ENCODE peak calls at places on chromosome 12, in seven cellular contexts. G, E, Q, V, X, J and L are unnamed samples.

GRCh38 chr12:96803969-96804368 is 103.1 kb upstream of the NEDD1 start:
- DNase-seq in X (no peak), Q (no peak), J (no peak), E (no peak), V (no peak), G (no peak), L (no peak)

GRCh38 chr12:20125259-20125919 is 242.9 kb upstream of the PDE3A start:
- DNase-seq in J (no peak), E (no peak), V (no peak), Q (no peak), X (peak), G (no peak), L (no peak)

GRCh38 chr12:131589966-131590365 is 120.9 kb upstream of the SFSWAP start:
- DNase-seq in Q (no peak), X (no peak), V (no peak), E (no peak), G (no peak), J (no peak), L (no peak)

GRCh38 chr12:11652351-11653040 is 3.0 kb downstream of the ETV6 start:
- DNase-seq in J (peak), X (peak), Q (peak), E (peak), G (no peak), V (no peak), L (no peak)

GRCh38 chr12:99386907-99387306 is 260.6 kb upstream of the GARIN6 start:
- DNase-seq in G (no peak), V (peak), E (no peak), X (peak), J (peak), Q (no peak), L (no peak)

GRCh38 chr12:64672925-64673409 is 62.7 kb downstream of the RASSF3 start:
- DNase-seq in X (peak), Q (no peak), J (peak), V (no peak), G (no peak), E (no peak), L (no peak)

GRCh38 chr12:124698211-124698997 is 131.0 kb upstream of the NCOR2 start:
- DNase-seq in E (no peak), J (no peak), G (no peak), V (no peak), X (peak), Q (no peak), L (no peak)

GRCh38 chr12:89732511-89732910 is 23.9 kb upstream of the ATP2B1 start:
- DNase-seq in V (no peak), X (no peak), J (no peak), G (no peak), E (no peak), Q (no peak), L (no peak)

GRCh38 chr12:50799908-50800307 is 36.0 kb downstream of the ATF1 start:
- DNase-seq in Q (no peak), G (no peak), V (no peak), J (no peak), E (no peak), X (peak), L (no peak)

GRCh38 chr12:124592050-124592449 is 24.6 kb upstream of the NCOR2 start:
- DNase-seq in E (no peak), X (peak), Q (no peak), G (no peak), V (no peak), J (peak), L (no peak)

GRCh38 chr12:12466157-12466556 is 96.5 kb downstream of the DUSP16 start:
- DNase-seq in E (no peak), Q (no peak), X (no peak), G (no peak), J (no peak), V (no peak), L (no peak)

GRCh38 chr12:122031342-122032216 is 9.9 kb downstream of the BCL7A start:
- DNase-seq in E (no peak), G (peak), J (peak), Q (peak), V (no peak), X (no peak), L (no peak)

GRCh38 chr12:100674009-100674888 is 100.8 kb downstream of the GAS2L3 start:
- DNase-seq in G (no peak), V (no peak), E (no peak), Q (no peak), J (no peak), X (no peak), L (no peak)

GRCh38 chr12:52125499-52125900 is 46.0 kb downstream of the SMIM41 start:
- DNase-seq in V (no peak), E (peak), G (no peak), Q (no peak), X (no peak), J (no peak), L (no peak)

GRCh38 chr12:54891717-54892478 is 37.6 kb downstream of the MUCL1 start:
- DNase-seq in E (no peak), V (no peak), Q (no peak), X (no peak), G (no peak), J (peak), L (no peak)

GRCh38 chr12:18261273-18261672 is at the start of gene PIK3C2G:
- DNase-seq in E (no peak), J (peak), V (no peak), Q (no peak), X (no peak), G (no peak), L (no peak)

GRCh38 chr12:70747445-70747844 is 110.2 kb upstream of the PTPRB start:
- DNase-seq in E (no peak), Q (no peak), X (no peak), J (no peak), V (no peak), G (no peak), L (no peak)

GRCh38 chr12:59070534-59070933 is 150.2 kb upstream of the LRIG3 start:
- DNase-seq in V (no peak), J (no peak), X (no peak), G (no peak), Q (no peak), E (no peak), L (no peak)

DNA sequence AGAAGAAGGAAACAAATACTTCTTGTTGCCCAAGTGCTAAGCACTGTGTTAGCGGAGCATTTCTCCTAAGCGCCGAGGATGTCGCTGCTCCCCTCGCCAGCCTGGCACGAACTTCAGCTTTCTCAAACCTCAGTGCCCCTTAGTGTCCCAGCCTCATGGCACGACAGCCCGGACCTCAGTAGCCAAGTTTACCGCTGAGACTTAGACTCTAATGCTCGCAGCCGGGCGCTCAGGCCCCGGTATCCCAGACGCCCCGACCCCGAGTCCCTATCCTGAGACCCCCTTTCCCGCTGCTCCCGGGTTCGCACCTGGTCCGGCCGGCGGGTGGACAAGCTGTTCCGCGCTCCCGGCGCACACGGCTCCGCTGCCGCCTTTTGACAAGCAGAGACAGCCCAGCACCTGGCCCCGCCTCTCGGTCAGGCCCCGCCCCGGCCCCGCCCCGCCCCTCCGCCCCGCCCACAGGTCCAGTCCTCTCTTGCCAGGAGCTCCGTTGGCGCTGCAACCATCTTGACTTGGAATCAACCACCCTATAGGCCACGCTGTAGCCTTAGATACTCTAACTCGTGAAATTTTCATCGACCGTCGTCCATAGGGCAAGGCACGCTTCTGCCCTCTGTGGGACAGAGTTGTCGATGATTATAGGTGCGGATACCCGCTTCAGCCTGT is at the start of gene VDR:
- DNase-seq in E (peak), V (peak), X (peak), J (peak), G (peak), Q (peak), L (no peak)
- TF ChIP-seq CTCF in E (no peak), V (peak), X (peak), J (peak), G (no peak), Q (no peak), L (peak)

GRCh38 chr12:75366629-75367028 is 24.3 kb upstream of the GLIPR1L2 start:
- DNase-seq in Q (no peak), E (no peak), G (no peak), X (peak), V (no peak), J (no peak), L (no peak)
- TF ChIP-seq CTCF in Q (no peak), E (no peak), G (no peak), X (no peak), V (no peak), J (no peak), L (no peak)

DNA sequence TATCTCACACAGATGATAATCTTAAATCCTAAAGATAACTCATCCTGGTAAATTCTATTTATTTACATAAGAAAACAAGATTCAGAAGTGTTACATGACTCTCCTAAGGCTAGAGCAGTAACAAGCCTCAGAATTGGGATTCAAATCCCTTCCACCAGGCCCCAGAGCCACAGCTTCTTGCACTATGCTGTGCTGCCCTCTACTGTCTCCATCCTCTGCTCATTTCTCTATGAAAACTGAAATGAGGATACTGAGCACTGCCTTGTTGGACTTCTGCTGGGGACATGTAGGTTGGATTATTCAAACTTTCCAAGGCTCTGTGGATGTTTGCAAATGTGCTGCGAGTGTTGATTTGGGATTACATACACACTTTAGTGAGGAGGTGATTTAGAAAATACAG is 23.5 kb upstream of the C12orf50 start:
- DNase-seq in V (peak), G (no peak), X (peak), J (peak), Q (no peak), E (no peak), L (no peak)
- TF ChIP-seq CTCF in V (peak), G (peak), X (peak), J (peak), Q (no peak), E (no peak), L (peak)

DNA sequence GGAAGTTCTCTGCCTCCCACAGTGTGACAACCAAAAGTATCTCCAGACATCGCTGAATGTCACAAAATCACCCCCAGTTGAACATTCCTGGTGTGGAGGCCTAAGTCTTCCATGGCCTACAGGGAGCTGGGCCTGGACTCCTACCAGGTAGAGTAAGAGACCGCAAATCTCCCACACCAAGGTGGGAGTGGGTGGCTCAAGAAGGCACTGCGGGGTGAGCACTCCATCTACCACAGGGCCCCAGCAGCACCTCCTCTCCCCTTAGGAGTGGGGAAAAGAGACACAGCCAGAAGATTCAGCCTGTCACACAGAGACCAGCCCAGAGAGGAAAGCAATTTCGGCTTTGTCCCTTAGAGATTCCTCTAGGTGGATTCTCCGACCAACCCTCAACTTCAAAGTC is 25.5 kb downstream of the LRTM2 start:
- DNase-seq in Q (no peak), E (no peak), X (no peak), J (no peak), G (no peak), V (no peak), L (no peak)
- TF ChIP-seq CTCF in Q (no peak), E (no peak), X (no peak), J (no peak), G (no peak), V (no peak), L (no peak)

GRCh38 chr12:119807380-119807779 is 69.7 kb downstream of the CIT start:
- DNase-seq in V (no peak), Q (no peak), E (no peak), J (no peak), G (no peak), X (no peak), L (no peak)

GRCh38 chr12:119797090-119797489 is 80.0 kb downstream of the CIT start:
- DNase-seq in X (no peak), G (no peak), V (no peak), E (no peak), Q (no peak), J (no peak), L (no peak)

GRCh38 chr12:119803391-119803791 is 73.7 kb downstream of the CIT start:
- DNase-seq in G (peak), E (no peak), Q (no peak), X (peak), V (no peak), J (peak), L (no peak)

GRCh38 chr12:119804011-119804641 is 73.0 kb downstream of the CIT start:
- DNase-seq in Q (no peak), E (peak), X (peak), V (no peak), G (peak), J (peak), L (peak)

GRCh38 chr12:119802472-119802871 is 74.6 kb downstream of the CIT start:
- DNase-seq in J (no peak), E (peak), G (no peak), Q (no peak), V (no peak), X (peak), L (no peak)
- TF ChIP-seq CTCF in J (no peak), E (no peak), G (no peak), Q (no peak), V (no peak), X (peak), L (no peak)

DNA sequence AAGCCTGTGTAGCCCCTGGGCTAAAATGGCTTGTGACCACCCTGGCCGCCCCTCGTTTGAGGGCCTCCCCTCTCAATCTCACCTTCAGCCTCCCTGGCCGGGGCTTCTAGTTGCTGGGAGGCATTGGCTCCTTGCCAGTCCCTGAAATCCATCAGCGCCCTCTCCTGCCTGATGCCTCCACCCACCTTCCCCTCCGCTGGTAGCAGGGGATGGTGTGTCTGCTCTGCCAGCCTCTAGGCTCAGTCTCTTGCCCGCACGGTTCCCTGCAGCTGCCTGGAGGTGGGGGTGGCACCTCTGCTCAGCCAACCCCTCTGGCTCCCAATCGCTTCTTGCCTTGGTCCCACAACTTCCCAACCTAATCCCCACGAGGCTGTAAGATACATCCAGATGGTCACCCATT is 167.9 kb downstream of the PHETA1 start:
- DNase-seq in J (no peak), V (no peak), G (no peak), X (no peak), Q (no peak), E (no peak), L (no peak)
- TF ChIP-seq CTCF in J (no peak), V (no peak), G (no peak), X (no peak), Q (no peak), E (no peak), L (no peak)

GRCh38 chr12:68334136-68334535 is 2.0 kb upstream of the MDM1 start:
- DNase-seq in Q (no peak), E (no peak), J (no peak), X (no peak), V (no peak), G (no peak), L (no peak)
- TF ChIP-seq CTCF in Q (no peak), E (no peak), J (peak), X (no peak), V (no peak), G (no peak), L (peak)